ENCODE peak calls at places on chromosomes 11 and 22, in nine cellular contexts. Y, N, M, E, U, Z, F, D and V are unnamed samples.

GRCh38 chr11:13009921-13010736 is 1.0 kb downstream of the RASSF10 start:
- DNase-seq in Y (no peak), N (no peak), M (no peak), E (no peak), U (no peak), Z (no peak), F (no peak), D (peak), V (no peak)

GRCh38 chr11:112355726-112356125 is 95.1 kb upstream of the PLET1 start:
- DNase-seq in Y (no peak), N (no peak), M (peak), E (peak), U (no peak), Z (no peak), F (peak), D (peak), V (no peak)

GRCh38 chr11:71181566-71181965 is 70.8 kb downstream of the SHANK2 start:
- DNase-seq in Y (no peak), N (no peak), M (no peak), E (no peak), U (no peak), Z (no peak), F (no peak), D (no peak), V (no peak)

GRCh38 chr22:22943521-22944267 is 56.1 kb downstream of the IGLL5 start:
- DNase-seq in Y (no peak), N (no peak), M (no peak), E (no peak), U (no peak), Z (no peak), F (peak), D (no peak), V (no peak)

GRCh38 chr22:25360891-25361645 is 141.6 kb downstream of the CRYBB2 start:
- DNase-seq in Y (no peak), N (no peak), M (no peak), E (no peak), U (no peak), Z (no peak), F (no peak), D (no peak), V (no peak)

GRCh38 chr11:59607703-59608454 is 7.7 kb downstream of the OSBP start:
- DNase-seq in Y (no peak), N (no peak), M (no peak), E (no peak), U (no peak), Z (no peak), F (no peak), D (no peak), V (no peak)

GRCh38 chr11:114179234-114179941 is 116.8 kb upstream of the NNMT start:
- DNase-seq in Y (peak), N (no peak), M (peak), E (no peak), U (no peak), Z (no peak), F (no peak), D (no peak), V (peak)

GRCh38 chr11:80167766-80168165 is 726.9 kb upstream of the TENM4 start:
- DNase-seq in Y (no peak), N (no peak), M (peak), E (no peak), U (no peak), Z (no peak), F (no peak), D (peak), V (no peak)

GRCh38 chr11:77039491-77040400 is 5.5 kb downstream of the B3GNT6 start:
- DNase-seq in Y (no peak), N (no peak), M (peak), E (no peak), U (no peak), Z (no peak), F (peak), D (no peak), V (no peak)

GRCh38 chr11:123404626-123405025 is 25.4 kb upstream of the GRAMD1B start:
- DNase-seq in Y (no peak), N (no peak), M (peak), E (no peak), U (no peak), Z (no peak), F (no peak), D (no peak), V (no peak)

GRCh38 chr22:23534201-23534850 is 45.8 kb downstream of the IGLL1 start:
- DNase-seq in Y (no peak), N (no peak), M (no peak), E (no peak), U (no peak), Z (no peak), F (no peak), D (no peak), V (no peak)

GRCh38 chr11:108780119-108780518 is 115.2 kb downstream of the DDX10 start:
- DNase-seq in Y (no peak), N (no peak), M (no peak), E (no peak), U (no peak), Z (no peak), F (no peak), D (no peak), V (no peak)

GRCh38 chr22:18091916-18092526 is 14.2 kb downstream of the PEX26 start:
- DNase-seq in Y (no peak), N (no peak), M (peak), E (no peak), U (peak), Z (no peak), F (peak), D (no peak), V (peak)

GRCh38 chr11:134823970-134824369 is 411.9 kb upstream of the B3GAT1 start:
- DNase-seq in Y (no peak), N (no peak), M (no peak), E (no peak), U (no peak), Z (no peak), F (no peak), D (no peak), V (no peak)

GRCh38 chr11:7021318-7021717 is 1.0 kb downstream of the NLRP14 start:
- DNase-seq in Y (no peak), N (no peak), M (no peak), E (no peak), U (no peak), Z (no peak), F (no peak), D (no peak), V (no peak)

GRCh38 chr11:11865449-11865848 is 23.7 kb downstream of the USP47 start:
- DNase-seq in Y (no peak), N (no peak), M (no peak), E (no peak), U (no peak), Z (no peak), F (no peak), D (peak), V (no peak)

GRCh38 chr11:66850235-66850587 is 6.7 kb upstream of the LRFN4 start:
- DNase-seq in Y (no peak), N (no peak), M (no peak), E (no peak), U (no peak), Z (no peak), F (no peak), D (no peak), V (no peak)

GRCh38 chr11:70029115-70029830 is 48.8 kb upstream of the ANO1 start:
- DNase-seq in Y (no peak), N (no peak), M (no peak), E (no peak), U (no peak), Z (no peak), F (no peak), D (peak), V (no peak)

GRCh38 chr11:97409141-97409540 is 1019.3 kb downstream of the JRKL start:
- DNase-seq in Y (no peak), N (no peak), M (no peak), E (no peak), U (no peak), Z (no peak), F (no peak), D (no peak), V (no peak)

GRCh38 chr22:44026630-44027511 is 2.8 kb downstream of the PARVB start:
- DNase-seq in Y (peak), N (peak), M (peak), E (no peak), U (peak), Z (peak), F (peak), D (peak), V (peak)

GRCh38 chr22:44667829-44668189 is 34.2 kb upstream of the PRR5 start:
- DNase-seq in Y (no peak), N (peak), M (no peak), E (no peak), U (peak), Z (peak), F (peak), D (no peak), V (no peak)

GRCh38 chr22:45934659-45935341 is 42.2 kb downstream of the WNT7B start:
- DNase-seq in Y (peak), N (no peak), M (peak), E (no peak), U (no peak), Z (no peak), F (no peak), D (peak), V (no peak)

GRCh38 chr11:75476716-75477613 is 44.0 kb upstream of the KLHL35 start:
- DNase-seq in Y (no peak), N (no peak), M (no peak), E (peak), U (no peak), Z (no peak), F (no peak), D (no peak), V (no peak)

GRCh38 chr11:44621784-44622183 is 56.3 kb downstream of the CD82 start:
- DNase-seq in Y (no peak), N (no peak), M (no peak), E (no peak), U (no peak), Z (no peak), F (peak), D (no peak), V (no peak)

GRCh38 chr11:56783448-56784041 is 35.0 kb upstream of the OR9G4 start:
- DNase-seq in Y (no peak), N (no peak), M (peak), E (no peak), U (no peak), Z (no peak), F (no peak), D (peak), V (peak)

GRCh38 chr11:118175031-118175531 is 1.4 kb downstream of the SCN2B start:
- DNase-seq in Y (no peak), N (no peak), M (peak), E (no peak), U (no peak), Z (no peak), F (no peak), D (peak), V (no peak)

GRCh38 chr22:49770454-49771265 is 57.0 kb downstream of the BRD1 start:
- DNase-seq in Y (no peak), N (no peak), M (no peak), E (no peak), U (no peak), Z (no peak), F (no peak), D (peak), V (no peak)

GRCh38 chr22:46045459-46046298 is 68.7 kb upstream of the WNT7B start:
- DNase-seq in Y (no peak), N (no peak), M (no peak), E (no peak), U (no peak), Z (no peak), F (no peak), D (peak), V (no peak)

GRCh38 chr11:69536406-69536805 is 54.9 kb downstream of the LINC01488 start:
- DNase-seq in Y (no peak), N (no peak), M (no peak), E (no peak), U (no peak), Z (no peak), F (no peak), D (no peak), V (no peak)